ENCODE peak calls at places on chromosomes 2 and 18, in seven cellular contexts. R is H1, H is neuronal stem cell, Q is mesenchymal stem cell, P is H9, W is IMR-90, J is mesendoderm. Y is an unnamed sample.

GRCh38 chr2:48424356-48424755 is 105.6 kb upstream of the STON1 start:
- DNase-seq in R (peak; percentile 23), H (no peak), Q (no peak), P (no peak), W (no peak), J (no peak), Y (peak; percentile 32)

GRCh38 chr2:9805435-9806297 is 37.6 kb upstream of the TAF1B start:
- DNase-seq in R (no peak), H (no peak), Q (peak; percentile 67), P (no peak), W (peak; percentile 84), J (no peak), Y (no peak)

GRCh38 chr18:31325051-31325450 is 7.1 kb downstream of the DSG1 start:
- DNase-seq in R (no peak), H (no peak), Q (peak; percentile 62), P (no peak), W (peak; percentile 71), J (no peak), Y (no peak)

GRCh38 chr2:65397122-65397521 is 35.3 kb downstream of the SPRED2 start:
- DNase-seq in R (no peak), H (no peak), Q (peak; percentile 60), P (no peak), W (peak; percentile 47), J (no peak), Y (peak; percentile 56)

GRCh38 chr18:44699571-44700261 is 19.0 kb downstream of the SETBP1 start:
- DNase-seq in R (no peak), H (no peak), Q (no peak), P (no peak), W (no peak), J (no peak), Y (no peak)

GRCh38 chr2:189336276-189336975 is 104.8 kb upstream of the WDR75 start:
- DNase-seq in R (no peak), H (no peak), Q (peak; percentile 55), P (no peak), W (peak; percentile 78), J (no peak), Y (no peak)

GRCh38 chr2:173854840-173855239 is 110.3 kb downstream of the SP3 start:
- DNase-seq in R (no peak), H (no peak), Q (no peak), P (no peak), W (peak; percentile 58), J (no peak), Y (peak; percentile 10)

GRCh38 chr2:235984552-235984951 is 183.6 kb downstream of the GBX2 start:
- DNase-seq in R (no peak), H (no peak), Q (no peak), P (peak; percentile 0), W (no peak), J (no peak), Y (no peak)

GRCh38 chr2:88180594-88181240 is 10.6 kb downstream of the THNSL2 start:
- DNase-seq in R (peak; percentile 29), H (no peak), Q (peak; percentile 15), P (no peak), W (peak; percentile 2), J (peak; percentile 26), Y (peak; percentile 50)

GRCh38 chr2:62143696-62144095 is 52.2 kb upstream of the B3GNT2 start:
- DNase-seq in R (no peak), H (no peak), Q (no peak), P (no peak), W (no peak), J (no peak), Y (no peak)

GRCh38 chr2:207530160-207531023 is 630 bp downstream of the CREB1 start:
- DNase-seq in R (no peak), H (no peak), Q (peak; percentile 69), P (no peak), W (no peak), J (peak; percentile 51), Y (peak; percentile 26)

GRCh38 chr18:67597759-67598158 is 81.2 kb upstream of the DSEL start:
- DNase-seq in R (no peak), H (no peak), Q (no peak), P (no peak), W (no peak), J (no peak), Y (no peak)

DNA sequence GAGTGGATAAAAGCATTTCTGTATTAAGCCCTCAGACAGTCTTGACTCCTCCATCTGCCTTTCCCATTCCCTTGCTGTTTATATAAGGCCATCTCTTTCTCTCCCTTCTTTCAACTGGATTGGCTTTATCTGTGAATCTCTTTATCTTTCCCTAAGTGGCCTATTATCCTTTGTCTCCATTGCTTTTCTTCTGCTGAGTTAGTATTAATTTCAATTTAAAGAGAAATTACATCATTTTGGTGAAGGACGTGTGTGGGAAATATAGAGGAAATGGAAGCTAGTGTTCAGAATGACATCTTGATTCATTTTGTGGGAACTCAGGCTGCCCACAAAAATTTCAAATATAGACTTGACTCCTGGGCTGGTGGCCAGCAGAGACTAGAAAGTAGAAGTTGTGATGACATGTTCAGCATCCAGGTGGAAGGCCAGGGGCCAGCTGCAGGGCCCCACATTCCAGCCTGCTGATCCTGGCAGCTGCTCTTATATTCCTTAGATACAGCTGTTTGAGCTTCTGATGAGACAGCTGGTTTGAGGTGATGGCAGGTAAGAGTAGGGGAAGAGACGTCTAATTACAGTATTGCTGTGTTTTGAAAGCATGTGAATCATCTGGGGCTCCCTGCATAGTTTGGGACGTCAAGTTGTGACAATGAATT is 52.3 kb downstream of the DIS3L2 start:
- DNase-seq in R (no peak), H (no peak), Q (peak; percentile 85), P (no peak), W (peak; percentile 97), J (no peak), Y (peak; percentile 76)
- H3K4me2 ChIP-seq in R (no peak overlapping the region), H (no peak overlapping the region), Q (no peak overlapping the region), P (no peak overlapping the region), W (peak overlapping the region; percentile 37), J (no peak overlapping the region), Y (no peak overlapping the region)

DNA sequence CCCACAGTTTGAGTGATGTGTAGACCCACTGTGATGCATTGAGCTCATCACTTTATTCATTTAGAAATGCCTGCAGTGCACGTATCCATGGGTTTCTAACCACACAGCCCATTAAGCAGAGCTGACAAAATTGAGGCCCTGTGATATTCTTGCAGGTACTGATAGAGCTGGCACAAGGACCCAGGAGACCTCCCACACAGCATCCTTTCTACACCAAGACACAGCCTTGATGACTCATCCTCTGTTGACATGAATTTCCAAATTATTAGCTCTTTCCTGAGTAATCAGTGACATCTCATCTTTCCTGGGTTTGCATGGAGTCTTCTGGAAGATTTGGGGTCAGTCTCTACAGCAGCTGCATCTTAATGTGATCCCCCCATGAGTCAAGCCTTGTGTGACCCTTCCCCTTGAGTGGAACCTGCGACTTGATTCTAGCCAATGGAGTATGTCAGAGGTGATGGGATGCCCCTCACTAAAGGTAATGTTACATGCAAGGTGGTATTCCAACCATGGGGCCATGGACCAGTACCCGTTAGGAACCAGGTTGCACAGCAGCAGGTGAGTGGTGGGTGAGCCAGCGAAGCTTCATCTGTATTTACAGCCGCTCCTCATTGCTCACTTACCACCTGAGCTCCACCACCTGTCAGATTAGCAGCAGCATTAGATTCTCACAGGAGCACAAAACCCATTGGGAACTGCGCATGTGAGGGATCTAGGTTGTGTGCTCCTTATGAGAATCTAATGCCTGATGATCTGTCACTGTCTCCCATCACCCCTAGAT is 181.1 kb upstream of the ARL4C start:
- DNase-seq in R (no peak), H (no peak), Q (peak; percentile 71), P (peak; percentile 5), W (peak; percentile 79), J (no peak), Y (no peak)
- H2BK120ac ChIP-seq in R (peak overlapping the region; percentile 3), H (peak overlapping the region; percentile 3), Q (no peak overlapping the region), P (no peak overlapping the region), W (peak overlapping the region; percentile 99), J (no peak overlapping the region), Y (no peak overlapping the region)

GRCh38 chr2:144936442-144936841 is 416.5 kb upstream of the ZEB2 start:
- DNase-seq in R (no peak), H (no peak), Q (peak; percentile 15), P (no peak), W (no peak), J (no peak), Y (no peak)

GRCh38 chr2:144939590-144939989 is 419.7 kb upstream of the ZEB2 start:
- DNase-seq in R (no peak), H (no peak), Q (peak; percentile 3), P (no peak), W (no peak), J (no peak), Y (no peak)

GRCh38 chr2:144937066-144937465 is 417.1 kb upstream of the ZEB2 start:
- DNase-seq in R (no peak), H (no peak), Q (no peak), P (no peak), W (no peak), J (no peak), Y (no peak)

GRCh38 chr2:144937899-144938298 is 418.0 kb upstream of the ZEB2 start:
- DNase-seq in R (no peak), H (no peak), Q (peak; percentile 57), P (no peak), W (no peak), J (no peak), Y (no peak)

DNA sequence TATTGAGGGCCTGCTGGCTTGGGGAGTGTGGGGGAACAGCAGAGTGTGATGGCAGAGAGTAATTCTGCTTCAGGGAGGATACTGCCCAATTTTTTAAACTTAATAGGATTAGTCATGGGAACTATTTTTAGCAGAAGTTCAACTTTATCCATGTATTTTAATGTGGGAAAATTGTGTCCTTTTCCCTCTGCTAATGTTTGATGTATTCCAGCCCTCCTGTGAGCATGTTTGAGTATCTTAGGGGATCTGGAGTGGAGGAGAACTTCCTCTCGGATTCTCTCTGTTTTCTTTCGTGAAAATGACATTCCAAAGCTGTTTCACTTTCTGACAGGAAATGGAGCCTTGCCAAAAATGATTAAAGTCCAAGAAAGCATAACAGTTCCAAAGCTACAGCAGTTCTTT is 418.4 kb upstream of the ZEB2 start:
- DNase-seq in R (no peak), H (no peak), Q (peak; percentile 94), P (no peak), W (peak; percentile 80), J (no peak), Y (no peak)
- H3K4me2 ChIP-seq in R (no peak overlapping the region), H (no peak overlapping the region), Q (peak overlapping the region; percentile 22), P (no peak overlapping the region), W (peak overlapping the region; percentile 74), J (no peak overlapping the region), Y (no peak overlapping the region)

GRCh38 chr18:61859118-61859517 is 33.7 kb downstream of the RNF152 start:
- DNase-seq in R (no peak), H (no peak), Q (no peak), P (no peak), W (no peak), J (no peak), Y (no peak)

GRCh38 chr18:61854578-61854977 is 38.2 kb downstream of the RNF152 start:
- DNase-seq in R (no peak), H (no peak), Q (peak; percentile 77), P (no peak), W (peak; percentile 86), J (no peak), Y (no peak)

GRCh38 chr18:61855127-61855991 is 37.4 kb downstream of the RNF152 start:
- DNase-seq in R (no peak), H (no peak), Q (no peak), P (no peak), W (no peak), J (no peak), Y (no peak)

GRCh38 chr18:61852496-61852895 is 40.3 kb downstream of the RNF152 start:
- DNase-seq in R (no peak), H (no peak), Q (no peak), P (no peak), W (no peak), J (peak; percentile 21), Y (no peak)

DNA sequence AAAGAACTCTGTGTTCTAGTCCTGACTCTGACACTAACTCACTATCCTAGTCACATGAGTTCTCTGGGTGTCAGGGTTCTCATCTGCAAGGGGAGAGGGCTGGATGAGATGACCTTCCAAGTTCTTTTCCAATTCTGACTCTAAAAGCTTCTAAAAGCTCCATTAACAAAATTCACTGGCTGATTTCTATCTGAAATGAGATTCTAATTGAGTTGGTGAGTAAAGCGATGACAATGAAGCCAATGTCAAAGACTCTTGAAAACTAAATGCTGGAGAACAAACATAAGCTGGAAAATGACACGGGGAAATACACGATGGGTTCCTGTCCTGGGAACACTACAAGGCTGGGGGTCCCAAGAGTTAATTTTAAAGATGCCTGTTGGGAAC is 36.8 kb downstream of the RNF152 start:
- DNase-seq in R (no peak), H (no peak), Q (no peak), P (no peak), W (no peak), J (no peak), Y (no peak)
- H2BK120ac ChIP-seq in R (no peak overlapping the region), H (no peak overlapping the region), Q (no peak overlapping the region), P (no peak overlapping the region), W (no peak overlapping the region), J (no peak overlapping the region), Y (no peak overlapping the region)

Y was measured in trophoblast cell.